ENCODE peak calls at places on chromosomes 3 and 15, in nine cellular contexts. V is sigmoid colon, W is A549, Y is transverse colon, A is suprapubic skin, E is ovary, O is tibial nerve, K is HepG2, S is SK-N-SH. N is an unnamed sample.

GRCh38 chr15:68791431-68792283 is 29.0 kb downstream of the ANP32A start:
- DNase-seq in S (no peak), Y (no peak), K (no peak), O (no peak), E (no peak), V (no peak), A (no peak), W (no peak), N (no peak)

GRCh38 chr15:59218710-59219109 is 12.1 kb downstream of the LDHAL6B start:
- DNase-seq in W (no peak), K (no peak), S (no peak), E (no peak), V (no peak), Y (no peak), A (no peak), O (no peak), N (no peak)

GRCh38 chr3:13480340-13481318 is 523 bp downstream of the HDAC11 start:
- DNase-seq in V (peak), O (no peak), A (no peak), K (no peak), Y (peak), S (no peak), W (peak), E (no peak), N (no peak)

GRCh38 chr3:186772886-186773417 is 10.4 kb upstream of the EIF4A2 start:
- DNase-seq in E (peak), S (peak), A (peak), K (no peak), W (no peak), O (peak), Y (peak), V (peak), N (peak)

GRCh38 chr15:79914728-79915127 is 17.9 kb upstream of the MTHFS start:
- DNase-seq in A (no peak), Y (no peak), O (no peak), E (no peak), K (no peak), W (no peak), S (no peak), V (no peak), N (no peak)

GRCh38 chr3:15045667-15046066 is 19.4 kb downstream of the MRPS25 start:
- DNase-seq in S (no peak), K (no peak), A (no peak), W (no peak), V (no peak), Y (no peak), E (no peak), O (no peak), N (no peak)

GRCh38 chr3:58487140-58487886 is 4.6 kb upstream of the KCTD6 start:
- DNase-seq in V (no peak), A (no peak), Y (no peak), W (no peak), S (no peak), E (no peak), O (no peak), K (no peak), N (no peak)

GRCh38 chr3:74469151-74469550 is 145.3 kb downstream of the CNTN3 start:
- DNase-seq in Y (no peak), K (no peak), E (no peak), O (no peak), S (no peak), V (no peak), A (no peak), W (no peak), N (no peak)

GRCh38 chr15:48560321-48561051 is 85.0 kb downstream of the FBN1 start:
- DNase-seq in W (no peak), K (no peak), S (no peak), Y (no peak), V (no peak), A (no peak), O (no peak), E (no peak), N (no peak)

GRCh38 chr3:43997788-43998373 is 243.8 kb upstream of the TOPAZ1 start:
- DNase-seq in A (no peak), E (no peak), K (no peak), S (no peak), V (no peak), O (no peak), Y (no peak), W (no peak), N (no peak)

GRCh38 chr3:43996379-43997301 is 245.0 kb upstream of the TOPAZ1 start:
- DNase-seq in S (no peak), O (no peak), A (no peak), V (no peak), E (no peak), Y (no peak), K (no peak), W (peak), N (no peak)

GRCh38 chr3:43995929-43996378 is 245.7 kb upstream of the TOPAZ1 start:
- DNase-seq in K (no peak), S (no peak), E (no peak), A (no peak), O (no peak), V (no peak), Y (no peak), W (no peak), N (no peak)

GRCh38 chr3:43994594-43995077 is 247.1 kb upstream of the TOPAZ1 start:
- DNase-seq in V (no peak), E (no peak), A (no peak), W (no peak), S (no peak), Y (no peak), K (no peak), O (no peak), N (no peak)

GRCh38 chr3:43995078-43995928 is 246.4 kb upstream of the TOPAZ1 start:
- DNase-seq in Y (no peak), K (no peak), V (no peak), S (peak), O (no peak), A (no peak), E (no peak), W (no peak), N (no peak)
- H3K4me3 ChIP-seq in Y (no peak), K (no peak), V (no peak), S (peak), O (peak), A (peak), E (no peak), W (peak), N (peak)

DNA sequence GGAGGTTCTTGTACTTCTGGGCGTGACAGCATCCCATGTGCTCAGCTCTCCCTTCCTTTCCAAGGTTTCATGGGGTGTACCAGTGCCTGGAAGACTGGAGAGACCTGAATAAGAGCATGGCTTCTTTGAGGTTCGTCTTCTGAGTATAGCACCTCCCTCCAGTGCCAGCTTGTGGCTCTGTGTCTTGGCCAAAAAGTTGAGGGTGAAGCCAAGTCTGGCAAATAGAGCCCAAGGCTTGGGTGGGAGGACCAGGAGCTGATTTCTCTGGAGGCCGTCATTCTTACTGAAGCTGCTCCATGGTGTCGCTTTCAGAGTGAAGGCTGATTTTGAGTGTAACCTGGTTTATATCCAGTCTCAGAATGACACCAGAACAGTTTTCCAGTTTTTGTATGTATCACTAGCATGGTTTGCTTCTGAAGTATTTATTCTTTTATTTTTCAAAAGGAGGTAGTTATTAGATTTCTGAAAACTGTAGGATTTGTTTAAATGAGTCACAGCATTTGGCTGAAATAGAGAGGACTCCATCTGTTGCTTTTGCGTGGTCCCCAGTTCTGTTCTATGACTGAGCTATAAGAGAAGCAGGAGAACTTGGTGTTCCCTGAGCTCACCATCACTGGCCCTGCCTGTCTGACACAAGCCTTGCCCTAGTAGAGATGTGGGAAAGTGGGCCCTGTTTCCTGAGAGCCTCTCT is 47.2 kb downstream of the BSN start:
- DNase-seq in V (no peak), O (no peak), S (no peak), K (no peak), E (no peak), Y (no peak), W (no peak), A (no peak), N (no peak)
- TF ChIP-seq EP300 in V (no peak), O (no peak), S (no peak), K (no peak), E (no peak), Y (no peak), W (no peak), A (no peak), N (no peak)

DNA sequence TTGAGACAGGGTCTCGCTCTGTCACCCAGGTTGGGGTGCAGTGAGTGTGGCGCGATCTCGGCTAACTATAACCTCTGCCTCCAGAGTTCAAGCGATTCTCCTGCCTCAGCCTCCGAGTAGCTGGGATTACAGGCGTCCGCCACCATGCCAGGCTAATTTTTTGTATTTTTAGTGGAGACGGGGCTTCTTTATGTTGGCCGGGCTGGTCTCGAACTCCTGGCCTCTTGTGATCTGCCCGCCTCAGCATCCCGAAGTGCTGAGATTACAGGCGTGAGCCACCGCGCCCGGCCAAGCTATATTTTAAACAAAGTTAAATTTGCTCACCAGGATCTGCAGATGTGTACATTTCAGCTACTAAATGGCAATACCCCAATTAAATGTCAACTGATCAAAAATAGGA is 1.1 kb upstream of the C3orf38 start:
- DNase-seq in E (peak), Y (no peak), A (no peak), S (no peak), V (no peak), W (no peak), K (no peak), O (no peak), N (no peak)
- H3K4me3 ChIP-seq in E (peak), Y (no peak), A (peak), S (peak), V (peak), W (peak), K (peak), O (peak), N (peak)

GRCh38 chr3:159265705-159266104 is 463.9 kb downstream of the MFSD1 start:
- DNase-seq in S (peak), Y (no peak), E (no peak), A (no peak), K (no peak), W (no peak), V (no peak), O (no peak), N (no peak)

GRCh38 chr3:159263750-159264561 is 462.1 kb downstream of the MFSD1 start:
- DNase-seq in E (no peak), W (peak), K (peak), S (peak), V (no peak), Y (no peak), A (no peak), O (peak), N (no peak)

GRCh38 chr3:159271799-159272512 is 470.1 kb downstream of the MFSD1 start:
- DNase-seq in K (no peak), A (no peak), Y (no peak), O (no peak), E (no peak), W (no peak), V (no peak), S (no peak), N (no peak)

GRCh38 chr3:159266779-159267178 is 464.9 kb downstream of the MFSD1 start:
- DNase-seq in S (peak), V (no peak), Y (no peak), O (no peak), K (peak), W (peak), E (no peak), A (no peak), N (no peak)
- TF ChIP-seq EP300 in S (no peak), V (no peak), Y (no peak), O (no peak), K (no peak), W (no peak), E (no peak), A (no peak), N (no peak)

DNA sequence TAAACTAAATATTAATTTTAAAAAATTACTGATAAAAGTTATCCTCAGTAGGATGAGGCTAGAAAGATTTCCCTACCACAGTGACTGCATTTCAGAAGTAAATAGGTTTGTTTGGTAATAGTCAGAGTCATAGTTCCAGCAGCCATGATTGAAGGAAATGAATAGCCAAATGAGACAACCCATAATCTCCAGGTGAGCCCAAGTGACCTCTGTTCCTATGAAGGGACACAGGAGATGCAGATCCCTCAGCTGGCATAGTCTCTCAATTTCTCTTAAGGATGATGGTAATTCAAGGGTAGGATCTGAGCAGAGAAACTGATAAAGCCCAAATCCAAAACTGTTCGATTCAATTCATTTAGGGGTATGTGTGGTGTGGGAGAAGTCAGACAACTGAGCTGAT is 461.8 kb downstream of the RAP2B start:
- DNase-seq in V (no peak), O (no peak), E (no peak), S (no peak), A (no peak), K (no peak), Y (no peak), W (no peak), N (no peak)
- H3K4me3 ChIP-seq in V (no peak), O (no peak), E (no peak), S (no peak), A (no peak), K (no peak), Y (no peak), W (no peak), N (no peak)

GRCh38 chr15:39125904-39126303 is 455.0 kb upstream of the THBS1 start:
- DNase-seq in V (no peak), E (no peak), A (no peak), W (peak), K (peak), O (no peak), S (peak), Y (peak), N (no peak)
- TF ChIP-seq EP300 in V (no peak), E (no peak), A (no peak), W (no peak), K (no peak), O (no peak), S (no peak), Y (no peak), N (no peak)

DNA sequence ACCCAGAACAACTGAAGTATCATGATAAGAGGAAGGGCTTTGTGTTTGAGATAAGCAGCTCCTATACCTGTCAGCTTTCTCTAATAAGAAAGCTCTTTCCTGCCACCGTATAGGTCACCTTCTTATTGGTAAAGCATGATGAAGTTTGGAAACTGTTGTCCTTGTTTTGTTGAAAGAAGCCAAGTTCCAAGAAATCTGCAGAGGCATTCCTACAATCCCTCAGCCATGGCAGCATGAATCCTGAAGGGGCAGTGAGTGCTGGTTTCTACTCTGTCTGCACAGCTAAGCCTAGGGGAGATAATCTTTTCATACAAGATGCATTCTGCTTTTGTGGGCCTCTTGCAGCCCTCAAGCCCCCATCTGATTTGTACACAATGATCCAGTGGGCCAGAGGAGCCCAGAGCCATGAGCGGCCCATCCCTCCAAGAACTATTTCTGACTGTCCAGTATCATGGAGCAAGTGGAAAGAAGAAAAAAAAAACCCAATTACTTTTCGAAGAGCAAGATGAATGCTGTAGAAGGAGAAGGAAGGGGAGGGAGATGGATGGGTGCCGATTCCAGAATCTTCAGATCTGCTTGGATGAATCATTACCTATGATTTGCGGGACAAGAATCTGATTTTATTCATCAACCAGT is 1.9 kb upstream of the THBS1 start:
- DNase-seq in E (no peak), O (no peak), Y (no peak), A (no peak), V (peak), S (no peak), W (peak), K (no peak), N (no peak)
- H3K4me3 ChIP-seq in E (peak), O (peak), Y (no peak), A (peak), V (no peak), S (no peak), W (peak), K (no peak), N (peak)

GRCh38 chr15:63023351-63023945 is 19.1 kb upstream of the TPM1 start:
- DNase-seq in S (no peak), O (no peak), K (peak), W (no peak), Y (no peak), E (no peak), A (no peak), V (no peak), N (no peak)

GRCh38 chr15:63020128-63020527 is 22.4 kb upstream of the TPM1 start:
- DNase-seq in E (no peak), S (no peak), A (no peak), Y (no peak), O (no peak), W (no peak), V (no peak), K (no peak), N (no peak)

GRCh38 chr15:63021031-63021430 is 21.5 kb upstream of the TPM1 start:
- DNase-seq in S (no peak), O (no peak), W (no peak), E (no peak), Y (no peak), K (no peak), V (no peak), A (no peak), N (no peak)

GRCh38 chr15:63022663-63023062 is 19.9 kb upstream of the TPM1 start:
- DNase-seq in Y (no peak), A (no peak), K (no peak), V (no peak), S (no peak), W (no peak), E (no peak), O (no peak), N (no peak)

DNA sequence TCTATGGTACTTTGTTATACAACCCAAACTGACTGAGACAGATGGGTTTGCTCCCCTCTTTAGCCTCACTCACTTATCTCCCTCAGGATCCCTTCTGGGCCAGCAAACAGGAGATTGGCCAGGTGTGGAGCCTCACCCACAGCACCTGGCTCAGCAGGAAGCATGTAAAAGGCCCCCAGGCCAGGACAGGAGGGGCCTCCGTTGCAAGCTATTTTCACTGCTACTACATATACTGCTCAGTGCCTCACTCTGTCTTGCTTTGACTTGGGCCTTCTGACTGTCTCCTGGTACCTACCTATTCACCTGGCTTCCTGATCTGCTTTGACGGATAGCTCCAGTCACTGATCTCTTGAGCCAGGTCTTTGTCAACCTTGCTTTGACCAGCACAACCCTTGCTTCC is 20.4 kb upstream of the TPM1 start:
- DNase-seq in K (no peak), E (no peak), W (no peak), O (no peak), V (no peak), Y (no peak), A (no peak), S (no peak), N (no peak)
- TF ChIP-seq EP300 in K (no peak), E (no peak), W (no peak), O (no peak), V (no peak), Y (no peak), A (no peak), S (no peak), N (no peak)

GRCh38 chr3:120566243-120566980 is 29.7 kb upstream of the NDUFB4 start:
- DNase-seq in V (no peak), E (no peak), A (no peak), O (no peak), W (no peak), K (no peak), S (no peak), Y (no peak), N (no peak)

GRCh38 chr3:120568624-120569023 is 27.5 kb upstream of the NDUFB4 start:
- DNase-seq in S (no peak), O (no peak), K (no peak), A (no peak), V (no peak), E (no peak), W (no peak), Y (no peak), N (no peak)

GRCh38 chr3:120569224-120569915 is 26.8 kb upstream of the NDUFB4 start:
- DNase-seq in V (no peak), K (no peak), Y (no peak), A (no peak), S (no peak), W (no peak), O (no peak), E (no peak), N (no peak)

GRCh38 chr3:120568198-120568523 is 28.0 kb upstream of the NDUFB4 start:
- DNase-seq in K (no peak), V (no peak), E (no peak), S (no peak), W (no peak), Y (no peak), A (no peak), O (no peak), N (no peak)

DNA sequence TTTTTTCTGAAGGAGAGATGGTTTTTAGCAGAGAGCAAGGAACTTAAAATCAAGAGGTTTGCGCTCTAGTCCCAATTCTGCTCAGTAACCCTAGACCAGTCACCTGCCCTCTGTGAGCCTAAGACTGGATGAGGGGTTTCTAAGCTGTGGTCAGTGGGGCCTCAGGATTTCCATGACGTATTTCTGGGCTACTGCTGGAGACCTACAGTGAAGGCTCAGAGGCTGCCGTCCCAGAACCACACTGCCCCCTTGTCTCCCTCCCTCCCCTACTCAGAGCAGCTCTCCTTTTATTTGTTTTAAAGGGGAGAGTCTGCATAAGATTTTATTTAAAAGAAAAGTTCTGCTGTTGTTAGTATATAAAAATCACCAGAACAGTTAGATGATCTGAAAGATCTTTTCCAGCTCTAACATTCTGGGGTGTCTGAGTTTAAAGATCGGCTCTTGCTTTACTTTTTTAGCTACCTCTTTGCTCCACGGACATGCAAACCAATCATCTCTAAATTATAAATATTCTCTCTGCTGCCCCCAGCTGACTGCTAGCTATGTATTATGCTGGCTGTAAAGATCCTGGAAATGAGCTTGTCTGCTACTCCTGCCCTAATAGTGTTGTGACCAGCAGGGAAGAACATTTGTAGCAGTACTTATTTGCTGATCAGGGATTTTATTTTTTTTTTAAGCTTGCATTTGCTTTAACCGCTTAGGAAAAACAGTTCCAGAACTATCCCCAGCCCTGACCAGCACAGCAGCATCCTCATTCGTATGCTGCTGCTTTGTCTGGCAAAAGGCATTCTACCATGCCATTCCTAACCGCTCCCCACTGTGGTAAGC is 28.6 kb upstream of the NDUFB4 start:
- DNase-seq in V (peak), W (no peak), O (peak), E (no peak), S (peak), A (no peak), Y (no peak), K (peak), N (no peak)
- H3K4me3 ChIP-seq in V (no peak), W (peak), O (no peak), E (no peak), S (peak), A (no peak), Y (no peak), K (no peak), N (peak)